ENCODE peak calls at places on chromosomes 1 and 21, in four cellular contexts. P is tibial artery; C is tibial nerve; H is CD8-positive, alpha-beta T cell. M is an unnamed sample.
A peak's percentile ranks its signal among the peaks of the same experiment; 100 is the strongest.

GRCh38 chr1:183942933-183943693 is 94.4 kb downstream of the COLGALT2 start:
- DNase-seq in C (no peak), H (no peak), P (no peak), M (peak; percentile 73)

GRCh38 chr1:84862810-84863251 is 30.2 kb downstream of the LPAR3 start:
- DNase-seq in P (no peak), H (no peak), C (no peak), M (no peak)

GRCh38 chr1:171985639-171986038 is 144.3 kb downstream of the DNM3 start:
- DNase-seq in H (no peak), P (no peak), C (no peak), M (no peak)

GRCh38 chr1:197985340-197985739 is 68.2 kb downstream of the LHX9 start:
- DNase-seq in C (no peak), P (no peak), H (no peak), M (no peak)

GRCh38 chr1:151529781-151530180 is 10.3 kb upstream of the TUFT1 start:
- DNase-seq in C (no peak), P (no peak), H (no peak), M (no peak)

GRCh38 chr1:151905070-151905442 is 4.3 kb downstream of the THEM4 start:
- DNase-seq in C (no peak), H (peak; percentile 63), P (no peak), M (no peak)

GRCh38 chr1:233269656-233270055 is 25.9 kb downstream of the PCNX2 start:
- DNase-seq in C (no peak), H (no peak), P (no peak), M (no peak)

GRCh38 chr1:183070923-183071618 is 47.9 kb downstream of the LAMC1 start:
- DNase-seq in H (no peak), C (no peak), P (no peak), M (no peak)

GRCh38 chr1:147586412-147586811 is 45.1 kb downstream of the BCL9 start:
- DNase-seq in H (no peak), P (no peak), C (no peak), M (no peak)

GRCh38 chr21:33644383-33645074 is 2.2 kb downstream of the ITSN1 start:
- DNase-seq in C (no peak), P (no peak), H (no peak), M (no peak)

GRCh38 chr1:84712288-84712874 is 22.1 kb upstream of the SSX2IP start:
- DNase-seq in H (no peak), P (no peak), C (no peak), M (peak; percentile 28)

GRCh38 chr1:43817304-43817939 is 110.1 kb downstream of the ST3GAL3 start:
- DNase-seq in C (no peak), P (no peak), H (no peak), M (no peak)

GRCh38 chr1:24124980-24125379 is 13.0 kb upstream of the MYOM3 start:
- DNase-seq in C (no peak), H (no peak), P (no peak), M (no peak)

GRCh38 chr1:11505591-11506538 is 26.9 kb downstream of the DISP3 start:
- DNase-seq in H (no peak), P (no peak), C (no peak), M (no peak)

GRCh38 chr1:40276122-40276521 is 18.1 kb downstream of the ZMPSTE24 start:
- DNase-seq in P (no peak), H (no peak), C (no peak), M (no peak)

DNA sequence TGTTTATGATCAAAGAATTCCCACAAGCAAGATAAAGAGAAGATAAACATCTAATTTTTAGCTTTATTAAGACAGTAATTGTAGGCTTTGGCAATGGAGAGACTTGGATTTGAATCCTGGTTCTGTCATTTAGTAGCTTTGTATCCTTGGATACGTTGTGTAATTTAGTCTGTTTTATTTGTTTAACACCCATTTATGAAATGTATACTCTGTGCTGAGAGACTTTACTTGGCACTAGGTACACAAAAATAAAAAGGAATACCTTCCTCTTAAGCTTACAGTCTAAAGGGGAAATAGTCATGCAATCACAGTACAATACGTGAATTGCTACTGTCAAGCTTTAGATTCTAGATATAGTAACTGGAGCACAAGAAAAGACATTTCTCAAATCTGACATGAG is 23.8 kb downstream of the ZMPSTE24 start:
- DNase-seq in P (no peak), H (no peak), C (no peak), M (no peak)
- H3K36me3 ChIP-seq in P (peaks cover 65% of the 10 kb centered on the region), H (peaks cover 4% of the 10 kb centered on the region), C (peaks cover 5% of the 10 kb centered on the region), M (peaks cover 59% of the 10 kb centered on the region)

GRCh38 chr1:186175588-186175987 is 199.5 kb downstream of the TPR start:
- DNase-seq in P (no peak), C (no peak), H (no peak), M (peak; percentile 5)
- H3K27ac ChIP-seq in P (no peak overlapping the region), C (no peak overlapping the region), H (no peak overlapping the region), M (no peak overlapping the region)

GRCh38 chr1:93350875-93351274 is 5.2 kb downstream of the DR1 start:
- DNase-seq in C (no peak), H (no peak), P (no peak), M (no peak)
- H3K4me3 ChIP-seq in C (no peak overlapping the region), H (no peak overlapping the region), P (no peak overlapping the region), M (no peak overlapping the region)

GRCh38 chr1:90973897-90974798 is 47.7 kb downstream of the ZNF644 start:
- DNase-seq in C (no peak), H (no peak), P (no peak), M (peak; percentile 35)
- H3K36me3 ChIP-seq in C (no peaks in the 10 kb centered on the region), H (peaks cover 6% of the 10 kb centered on the region), P (peaks cover 19% of the 10 kb centered on the region), M (peaks cover 24% of the 10 kb centered on the region)

GRCh38 chr1:27503961-27504587 is 14.1 kb upstream of the WASF2 start:
- DNase-seq in H (no peak), C (no peak), P (no peak), M (no peak)

GRCh38 chr1:27506703-27507102 is 16.7 kb upstream of the WASF2 start:
- DNase-seq in P (no peak), C (no peak), H (no peak), M (no peak)

GRCh38 chr1:27504588-27505419 is 14.8 kb upstream of the WASF2 start:
- DNase-seq in C (peak; percentile 81), H (no peak), P (peak; percentile 92), M (peak; percentile 21)

GRCh38 chr1:27503033-27503432 is 13.1 kb upstream of the WASF2 start:
- DNase-seq in C (no peak), P (no peak), H (no peak), M (no peak)

DNA sequence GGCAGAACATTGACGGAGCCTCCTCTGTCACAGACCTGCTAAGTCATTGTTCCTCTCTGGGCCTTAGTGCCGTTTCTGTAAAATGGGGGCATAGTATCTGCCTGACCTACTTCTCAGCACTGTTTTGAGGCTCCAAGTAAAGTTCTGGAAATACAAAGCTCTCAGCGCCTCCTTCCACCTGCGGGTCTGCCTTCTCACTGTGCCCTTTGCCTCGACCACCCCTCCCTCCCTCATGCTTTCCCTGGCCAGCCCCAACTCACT is 15.4 kb upstream of the WASF2 start:
- DNase-seq in C (no peak), P (no peak), H (no peak), M (no peak)
- H3K27ac ChIP-seq in C (peak overlapping the region; percentile 93), P (peak overlapping the region; percentile 95), H (no peak overlapping the region), M (no peak overlapping the region)

GRCh38 chr1:159161001-159161718 is 10.3 kb upstream of the CADM3 start:
- DNase-seq in H (peak; percentile 39), C (peak; percentile 51), P (peak; percentile 78), M (peak; percentile 66)
- H3K4me3 ChIP-seq in H (no peak overlapping the region), C (no peak overlapping the region), P (no peak overlapping the region), M (no peak overlapping the region)

GRCh38 chr21:34857122-34857713 is 188.4 kb downstream of the CLIC6 start:
- DNase-seq in C (no peak), H (no peak), P (no peak), M (peak; percentile 1)

GRCh38 chr21:34850166-34850695 is 181.4 kb downstream of the CLIC6 start:
- DNase-seq in P (no peak), C (no peak), H (no peak), M (no peak)

GRCh38 chr21:34857874-34858273 is 189.1 kb downstream of the CLIC6 start:
- DNase-seq in P (no peak), H (no peak), C (no peak), M (no peak)

GRCh38 chr21:34846601-34847112 is 177.9 kb downstream of the CLIC6 start:
- DNase-seq in P (no peak), C (no peak), H (no peak), M (peak; percentile 73)

DNA sequence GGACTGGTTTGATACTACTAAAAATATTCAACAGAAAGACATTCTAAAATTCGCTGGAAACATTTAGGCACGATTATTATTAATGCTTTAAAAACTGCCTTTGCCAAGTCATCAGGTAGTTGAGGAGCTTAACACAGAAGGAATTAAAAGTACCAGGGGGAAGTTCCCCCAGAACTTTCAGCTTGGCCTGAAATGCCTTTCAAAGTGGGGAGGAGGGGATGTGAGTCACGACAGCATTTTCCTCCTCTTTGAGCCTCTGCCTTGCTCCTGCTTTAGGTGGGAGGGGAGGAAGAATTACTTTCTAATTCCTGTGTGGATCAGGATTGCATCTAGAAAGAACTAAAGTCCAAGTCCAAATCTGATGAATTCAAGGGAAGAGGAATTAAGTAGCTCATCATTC is 183.6 kb downstream of the CLIC6 start:
- DNase-seq in C (no peak), H (no peak), P (no peak), M (no peak)
- H3K36me3 ChIP-seq in C (no peaks in the 10 kb centered on the region), H (peaks cover 27% of the 10 kb centered on the region), P (peaks cover 60% of the 10 kb centered on the region), M (peaks cover 95% of the 10 kb centered on the region)

M was measured in SJSA1.